ENCODE peak calls at places on chromosomes 1 and 21, in five cellular contexts. One of them, this sample, is unnamed.

GRCh38 chr1:160522622-160523345 is at the start of gene SLAMF6:
- DNase-seq in AG04450: no peak
- DNase-seq in mucosa of descending colon: no peak
- DNase-seq in endothelial cell of umbilical vein: no peak
- DNase-seq in endothelial cell: no peak
- DNase-seq in this sample: peak; percentile 25

GRCh38 chr1:245258271-245258920 is 103.6 kb downstream of the KIF26B start:
- DNase-seq in AG04450: no peak
- DNase-seq in mucosa of descending colon: no peak
- DNase-seq in endothelial cell of umbilical vein: no peak
- DNase-seq in endothelial cell: no peak
- DNase-seq in this sample: no peak

GRCh38 chr1:43441166-43441893 is 12.4 kb downstream of the HYI start:
- DNase-seq in AG04450: no peak
- DNase-seq in mucosa of descending colon: no peak
- DNase-seq in endothelial cell of umbilical vein: no peak
- DNase-seq in endothelial cell: no peak
- DNase-seq in this sample: no peak

GRCh38 chr1:171954386-171954785 is 113.1 kb downstream of the DNM3 start:
- DNase-seq in AG04450: no peak
- DNase-seq in mucosa of descending colon: no peak
- DNase-seq in endothelial cell of umbilical vein: no peak
- DNase-seq in endothelial cell: no peak
- DNase-seq in this sample: no peak

GRCh38 chr1:219927956-219928790 is at the start of gene SLC30A10:
- DNase-seq in AG04450: no peak
- DNase-seq in mucosa of descending colon: peak; percentile 72
- DNase-seq in endothelial cell of umbilical vein: peak; percentile 9
- DNase-seq in endothelial cell: peak; percentile 23
- DNase-seq in this sample: peak; percentile 65

GRCh38 chr1:170562644-170563338 is 30.8 kb downstream of the GORAB start:
- DNase-seq in AG04450: peak; percentile 46
- DNase-seq in mucosa of descending colon: no peak
- DNase-seq in endothelial cell of umbilical vein: peak; percentile 93
- DNase-seq in endothelial cell: no peak
- DNase-seq in this sample: peak; percentile 17

GRCh38 chr1:14822493-14822892 is 224.0 kb downstream of the KAZN start:
- DNase-seq in AG04450: no peak
- DNase-seq in mucosa of descending colon: no peak
- DNase-seq in endothelial cell of umbilical vein: no peak
- DNase-seq in endothelial cell: no peak
- DNase-seq in this sample: no peak

GRCh38 chr1:118933051-118933781 is 54.9 kb downstream of the TBX15 start:
- DNase-seq in AG04450: no peak
- DNase-seq in mucosa of descending colon: no peak
- DNase-seq in endothelial cell of umbilical vein: no peak
- DNase-seq in endothelial cell: no peak
- DNase-seq in this sample: no peak

GRCh38 chr1:221161571-221162041 is 282.4 kb downstream of the HLX start:
- DNase-seq in AG04450: no peak
- DNase-seq in mucosa of descending colon: no peak
- DNase-seq in endothelial cell of umbilical vein: peak; percentile 94
- DNase-seq in endothelial cell: no peak
- DNase-seq in this sample: no peak

GRCh38 chr1:50347933-50348332 is 75.3 kb downstream of the DMRTA2 start:
- DNase-seq in AG04450: no peak
- DNase-seq in mucosa of descending colon: no peak
- DNase-seq in endothelial cell of umbilical vein: no peak
- DNase-seq in endothelial cell: no peak
- DNase-seq in this sample: no peak

GRCh38 chr1:231684333-231685244 is 58.0 kb downstream of the DISC1 start:
- DNase-seq in AG04450: no peak
- DNase-seq in mucosa of descending colon: peak; percentile 45
- DNase-seq in endothelial cell of umbilical vein: peak; percentile 37
- DNase-seq in endothelial cell: no peak
- DNase-seq in this sample: no peak

GRCh38 chr21:29378814-29379213 is 80.1 kb downstream of the BACH1 start:
- DNase-seq in AG04450: no peak
- DNase-seq in mucosa of descending colon: no peak
- DNase-seq in endothelial cell of umbilical vein: no peak
- DNase-seq in endothelial cell: no peak
- DNase-seq in this sample: no peak

GRCh38 chr21:41766051-41766882 is 585 bp downstream of the RIPK4 start:
- DNase-seq in AG04450: no peak
- DNase-seq in mucosa of descending colon: peak; percentile 53
- DNase-seq in endothelial cell of umbilical vein: no peak
- DNase-seq in endothelial cell: no peak
- DNase-seq in this sample: no peak

GRCh38 chr1:200671235-200671786 is 1.6 kb upstream of the DDX59 start:
- DNase-seq in AG04450: no peak
- DNase-seq in mucosa of descending colon: no peak
- DNase-seq in endothelial cell of umbilical vein: no peak
- DNase-seq in endothelial cell: no peak
- DNase-seq in this sample: no peak

GRCh38 chr1:221435510-221435909 is 306.4 kb downstream of the DUSP10 start:
- DNase-seq in AG04450: peak; percentile 65
- DNase-seq in mucosa of descending colon: no peak
- DNase-seq in endothelial cell of umbilical vein: peak; percentile 75
- DNase-seq in endothelial cell: no peak
- DNase-seq in this sample: peak; percentile 57

GRCh38 chr1:94746635-94747525 is 73.3 kb upstream of the SLC44A3 start:
- DNase-seq in AG04450: no peak
- DNase-seq in mucosa of descending colon: no peak
- DNase-seq in endothelial cell of umbilical vein: no peak
- DNase-seq in endothelial cell: no peak
- DNase-seq in this sample: no peak

GRCh38 chr1:182332256-182332655 is 59.3 kb downstream of the GLUL start:
- DNase-seq in AG04450: no peak
- DNase-seq in mucosa of descending colon: no peak
- DNase-seq in endothelial cell of umbilical vein: no peak
- DNase-seq in endothelial cell: no peak
- DNase-seq in this sample: no peak

GRCh38 chr1:182328591-182328990 is 63.0 kb downstream of the GLUL start:
- DNase-seq in AG04450: no peak
- DNase-seq in mucosa of descending colon: no peak
- DNase-seq in endothelial cell of umbilical vein: no peak
- DNase-seq in endothelial cell: no peak
- DNase-seq in this sample: no peak

GRCh38 chr1:182331412-182331811 is 60.2 kb downstream of the GLUL start:
- DNase-seq in AG04450: no peak
- DNase-seq in mucosa of descending colon: no peak
- DNase-seq in endothelial cell of umbilical vein: no peak
- DNase-seq in endothelial cell: no peak
- DNase-seq in this sample: no peak

GRCh38 chr1:182329471-182329870 is 62.1 kb downstream of the GLUL start:
- DNase-seq in AG04450: no peak
- DNase-seq in mucosa of descending colon: no peak
- DNase-seq in endothelial cell of umbilical vein: no peak
- DNase-seq in endothelial cell: no peak
- DNase-seq in this sample: no peak

GRCh38 chr1:182330303-182330702 is 61.3 kb downstream of the GLUL start:
- DNase-seq in AG04450: no peak
- DNase-seq in mucosa of descending colon: no peak
- DNase-seq in endothelial cell of umbilical vein: no peak
- DNase-seq in endothelial cell: no peak
- DNase-seq in this sample: no peak
- TF ChIP-seq CTCF in AG04450: no peak
- TF ChIP-seq CTCF in mucosa of descending colon: no peak
- TF ChIP-seq CTCF in endothelial cell of umbilical vein: no peak
- TF ChIP-seq CTCF in endothelial cell: no peak
- TF ChIP-seq CTCF in this sample: no peak

DNA sequence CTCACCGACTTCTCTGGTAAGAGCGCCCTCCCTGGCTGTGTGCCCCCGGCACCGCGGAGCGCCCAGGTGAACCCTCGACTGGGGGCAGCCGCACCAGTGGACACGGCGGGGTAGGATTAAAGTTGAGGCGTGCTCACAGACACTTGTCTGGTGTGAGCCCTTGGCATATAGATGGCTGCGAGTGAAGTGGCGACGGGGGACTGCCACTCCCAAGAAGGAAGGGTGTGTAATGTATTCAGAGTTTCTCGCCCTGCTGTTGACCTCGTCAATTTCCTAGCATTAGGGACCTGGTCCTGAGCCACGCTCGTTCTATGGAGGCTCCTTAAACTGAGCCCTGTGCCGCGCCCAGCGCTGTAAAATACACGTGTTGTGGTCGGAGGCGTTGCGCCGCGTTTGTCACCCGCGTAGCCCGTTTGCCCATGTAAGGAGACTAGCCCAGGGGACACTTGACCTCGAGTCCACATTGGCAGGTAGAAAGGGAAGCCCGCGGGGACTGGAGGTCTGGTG is 545 bp downstream of the EVA1C start:
- DNase-seq in AG04450: no peak
- DNase-seq in mucosa of descending colon: peak; percentile 85
- DNase-seq in endothelial cell of umbilical vein: peak; percentile 53
- DNase-seq in endothelial cell: no peak
- DNase-seq in this sample: no peak
- TF ChIP-seq CTCF in AG04450: peak; percentile 17
- TF ChIP-seq CTCF in mucosa of descending colon: no peak
- TF ChIP-seq CTCF in endothelial cell of umbilical vein: peak; percentile 14
- TF ChIP-seq CTCF in endothelial cell: no peak
- TF ChIP-seq CTCF in this sample: no peak

GRCh38 chr1:223175032-223175431 is 32.0 kb upstream of the TLR5 start:
- DNase-seq in AG04450: no peak
- DNase-seq in mucosa of descending colon: no peak
- DNase-seq in endothelial cell of umbilical vein: no peak
- DNase-seq in endothelial cell: peak; percentile 12
- DNase-seq in this sample: no peak

GRCh38 chr1:223175633-223176032 is 32.6 kb upstream of the TLR5 start:
- DNase-seq in AG04450: no peak
- DNase-seq in mucosa of descending colon: no peak
- DNase-seq in endothelial cell of umbilical vein: no peak
- DNase-seq in endothelial cell: no peak
- DNase-seq in this sample: no peak

GRCh38 chr1:223179280-223179679 is 36.2 kb upstream of the TLR5 start:
- DNase-seq in AG04450: no peak
- DNase-seq in mucosa of descending colon: no peak
- DNase-seq in endothelial cell of umbilical vein: no peak
- DNase-seq in endothelial cell: no peak
- DNase-seq in this sample: no peak

GRCh38 chr1:223176437-223176836 is 33.4 kb upstream of the TLR5 start:
- DNase-seq in AG04450: no peak
- DNase-seq in mucosa of descending colon: no peak
- DNase-seq in endothelial cell of umbilical vein: no peak
- DNase-seq in endothelial cell: no peak
- DNase-seq in this sample: no peak

DNA sequence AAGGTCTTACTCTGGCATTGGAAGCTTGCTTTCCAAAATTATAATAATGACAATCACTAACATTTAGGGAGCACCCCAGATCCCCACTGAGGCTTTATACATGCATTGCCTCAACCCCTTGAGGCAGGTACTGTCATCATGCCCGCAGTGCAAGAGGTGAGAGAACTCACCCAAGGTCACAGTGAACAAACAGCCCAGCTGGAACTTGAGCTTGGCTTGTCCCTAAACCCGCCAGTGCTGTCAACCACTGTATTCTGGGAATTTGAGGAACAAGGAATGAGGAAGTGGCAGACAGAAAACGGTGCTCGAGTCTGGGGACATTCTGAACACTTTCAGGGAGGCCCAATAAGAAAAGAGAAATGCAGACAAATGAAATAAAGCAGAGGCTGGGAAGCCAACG is 34.6 kb upstream of the TLR5 start:
- DNase-seq in AG04450: no peak
- DNase-seq in mucosa of descending colon: no peak
- DNase-seq in endothelial cell of umbilical vein: no peak
- DNase-seq in endothelial cell: no peak
- DNase-seq in this sample: no peak
- TF ChIP-seq CTCF in AG04450: no peak
- TF ChIP-seq CTCF in mucosa of descending colon: no peak
- TF ChIP-seq CTCF in endothelial cell of umbilical vein: no peak
- TF ChIP-seq CTCF in endothelial cell: no peak
- TF ChIP-seq CTCF in this sample: no peak

GRCh38 chr1:1487701-1488100 is 16.1 kb downstream of the ATAD3B start:
- DNase-seq in AG04450: no peak
- DNase-seq in mucosa of descending colon: no peak
- DNase-seq in endothelial cell of umbilical vein: no peak
- DNase-seq in endothelial cell: no peak
- DNase-seq in this sample: no peak

GRCh38 chr1:1491601-1492000 is 20.0 kb downstream of the ATAD3B start:
- DNase-seq in AG04450: no peak
- DNase-seq in mucosa of descending colon: no peak
- DNase-seq in endothelial cell of umbilical vein: no peak
- DNase-seq in endothelial cell: no peak
- DNase-seq in this sample: no peak

GRCh38 chr1:1489231-1489630 is 17.7 kb downstream of the ATAD3B start:
- DNase-seq in AG04450: no peak
- DNase-seq in mucosa of descending colon: no peak
- DNase-seq in endothelial cell of umbilical vein: no peak
- DNase-seq in endothelial cell: no peak
- DNase-seq in this sample: no peak

GRCh38 chr1:1490633-1491230 is 19.2 kb downstream of the ATAD3B start:
- DNase-seq in AG04450: no peak
- DNase-seq in mucosa of descending colon: no peak
- DNase-seq in endothelial cell of umbilical vein: no peak
- DNase-seq in endothelial cell: no peak
- DNase-seq in this sample: no peak

DNA sequence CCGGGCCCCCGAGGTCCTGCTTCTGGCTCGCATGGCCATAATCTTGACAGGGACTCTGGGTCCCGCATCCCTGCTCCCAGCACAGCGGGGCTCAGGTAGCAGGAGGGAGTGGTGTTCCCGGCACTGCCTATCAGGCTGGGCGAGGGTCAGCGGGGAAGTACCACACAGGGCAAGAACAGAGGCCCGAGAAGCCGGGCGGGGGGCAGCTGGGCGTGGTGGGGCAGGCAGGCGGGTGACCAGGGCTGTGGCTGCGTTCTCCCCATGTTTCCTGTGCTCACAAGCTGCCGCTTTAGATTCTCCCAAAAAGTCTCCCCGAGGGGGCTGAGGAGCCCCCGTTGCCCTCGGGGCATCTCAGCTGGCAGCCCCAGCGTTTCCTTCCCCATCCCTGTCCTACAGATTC is 18.3 kb downstream of the ATAD3B start:
- DNase-seq in AG04450: no peak
- DNase-seq in mucosa of descending colon: no peak
- DNase-seq in endothelial cell of umbilical vein: no peak
- DNase-seq in endothelial cell: no peak
- DNase-seq in this sample: no peak
- TF ChIP-seq CTCF in AG04450: no peak
- TF ChIP-seq CTCF in mucosa of descending colon: no peak
- TF ChIP-seq CTCF in endothelial cell of umbilical vein: no peak
- TF ChIP-seq CTCF in endothelial cell: no peak
- TF ChIP-seq CTCF in this sample: no peak

DNA sequence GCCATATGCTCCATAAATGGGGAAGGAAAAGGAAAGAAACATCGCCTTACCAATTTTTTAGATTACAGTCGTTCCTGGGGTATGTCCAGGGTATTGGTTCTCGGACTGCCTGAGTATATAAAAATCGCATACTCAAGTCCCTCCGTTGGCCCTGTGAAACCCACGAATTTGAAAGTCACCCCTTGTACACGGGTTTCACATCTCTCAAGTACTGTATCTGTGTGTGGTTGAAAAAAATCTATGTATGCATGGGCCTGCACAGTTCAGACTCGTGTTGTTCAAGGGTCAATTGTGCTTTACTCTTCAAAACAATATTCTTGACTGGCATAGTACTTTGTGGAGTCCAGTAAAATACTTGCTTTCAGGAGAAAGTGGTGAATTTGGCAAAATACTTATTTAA is 171.7 kb downstream of the HS2ST1 start:
- DNase-seq in AG04450: no peak
- DNase-seq in mucosa of descending colon: no peak
- DNase-seq in endothelial cell of umbilical vein: no peak
- DNase-seq in endothelial cell: no peak
- DNase-seq in this sample: no peak
- TF ChIP-seq CTCF in AG04450: no peak
- TF ChIP-seq CTCF in mucosa of descending colon: no peak
- TF ChIP-seq CTCF in endothelial cell of umbilical vein: no peak
- TF ChIP-seq CTCF in endothelial cell: no peak
- TF ChIP-seq CTCF in this sample: no peak